ENCODE peak calls at places on chromosomes 1 and 21, in six cellular contexts. One of them, this sample, is unnamed.

GRCh38 chr21:45801129-45801735 is 157.7 kb downstream of the PCBP3 start:
- DNase-seq in left cardiac atrium: no peak
- DNase-seq in RWPE1: no peak
- DNase-seq in RKO: no peak
- DNase-seq in Caki2: no peak
- DNase-seq in heart right ventricle: no peak
- DNase-seq in this sample: no peak

GRCh38 chr1:53944469-53945182 is 873 bp downstream of the IFT25 start:
- DNase-seq in left cardiac atrium: no peak
- DNase-seq in RWPE1: no peak
- DNase-seq in RKO: peak
- DNase-seq in Caki2: no peak
- DNase-seq in heart right ventricle: no peak
- DNase-seq in this sample: no peak

GRCh38 chr1:171295821-171296220 is 18.2 kb upstream of the FMO4 start:
- DNase-seq in left cardiac atrium: no peak
- DNase-seq in RWPE1: no peak
- DNase-seq in RKO: no peak
- DNase-seq in Caki2: no peak
- DNase-seq in heart right ventricle: no peak
- DNase-seq in this sample: no peak

GRCh38 chr1:238767321-238767720 is 619.0 kb upstream of the CHRM3 start:
- DNase-seq in left cardiac atrium: no peak
- DNase-seq in RWPE1: no peak
- DNase-seq in RKO: no peak
- DNase-seq in Caki2: no peak
- DNase-seq in heart right ventricle: no peak
- DNase-seq in this sample: no peak

GRCh38 chr1:29330089-29330488 is 93.8 kb downstream of the PTPRU start:
- DNase-seq in left cardiac atrium: no peak
- DNase-seq in RWPE1: no peak
- DNase-seq in RKO: no peak
- DNase-seq in Caki2: no peak
- DNase-seq in heart right ventricle: no peak
- DNase-seq in this sample: no peak

GRCh38 chr21:15433091-15433490 is 296.7 kb upstream of the USP25 start:
- DNase-seq in left cardiac atrium: no peak
- DNase-seq in RWPE1: no peak
- DNase-seq in RKO: no peak
- DNase-seq in Caki2: no peak
- DNase-seq in heart right ventricle: no peak
- DNase-seq in this sample: peak

GRCh38 chr1:10378071-10378841 is 20.6 kb upstream of the PGD start:
- DNase-seq in left cardiac atrium: peak
- DNase-seq in RWPE1: no peak
- DNase-seq in RKO: no peak
- DNase-seq in Caki2: peak
- DNase-seq in heart right ventricle: no peak
- DNase-seq in this sample: no peak

GRCh38 chr1:69737527-69738176 is 169.9 kb downstream of the LRRC7 start:
- DNase-seq in left cardiac atrium: no peak
- DNase-seq in RWPE1: peak
- DNase-seq in RKO: peak
- DNase-seq in Caki2: peak
- DNase-seq in heart right ventricle: peak
- DNase-seq in this sample: peak

GRCh38 chr1:25030674-25031589 is 100.9 kb upstream of the RUNX3 start:
- DNase-seq in left cardiac atrium: no peak
- DNase-seq in RWPE1: peak
- DNase-seq in RKO: no peak
- DNase-seq in Caki2: no peak
- DNase-seq in heart right ventricle: no peak
- DNase-seq in this sample: no peak

GRCh38 chr21:35342440-35342839 is 293.3 kb upstream of the RUNX1 start:
- DNase-seq in left cardiac atrium: no peak
- DNase-seq in RWPE1: no peak
- DNase-seq in RKO: no peak
- DNase-seq in Caki2: no peak
- DNase-seq in heart right ventricle: no peak
- DNase-seq in this sample: no peak

GRCh38 chr1:204003536-204003935 is 69.4 kb upstream of the SOX13 start:
- DNase-seq in left cardiac atrium: no peak
- DNase-seq in RWPE1: peak
- DNase-seq in RKO: no peak
- DNase-seq in Caki2: no peak
- DNase-seq in heart right ventricle: no peak
- DNase-seq in this sample: no peak

GRCh38 chr1:212167098-212167497 is 118.1 kb upstream of the PPP2R5A start:
- DNase-seq in left cardiac atrium: peak
- DNase-seq in RWPE1: no peak
- DNase-seq in RKO: no peak
- DNase-seq in Caki2: no peak
- DNase-seq in heart right ventricle: peak
- DNase-seq in this sample: no peak

GRCh38 chr1:157460381-157460780 is 91.9 kb downstream of the FCRL5 start:
- DNase-seq in left cardiac atrium: no peak
- DNase-seq in RWPE1: no peak
- DNase-seq in RKO: no peak
- DNase-seq in Caki2: no peak
- DNase-seq in heart right ventricle: no peak
- DNase-seq in this sample: no peak

GRCh38 chr1:66323958-66324357 is 210.0 kb upstream of the SGIP1 start:
- DNase-seq in left cardiac atrium: no peak
- DNase-seq in RWPE1: no peak
- DNase-seq in RKO: no peak
- DNase-seq in Caki2: no peak
- DNase-seq in heart right ventricle: no peak
- DNase-seq in this sample: no peak

GRCh38 chr1:118711356-118711755 is 276.8 kb downstream of the TBX15 start:
- DNase-seq in left cardiac atrium: no peak
- DNase-seq in RWPE1: no peak
- DNase-seq in RKO: no peak
- DNase-seq in Caki2: no peak
- DNase-seq in heart right ventricle: no peak
- DNase-seq in this sample: no peak

GRCh38 chr21:35138665-35139381 is 89.7 kb upstream of the RUNX1 start:
- DNase-seq in left cardiac atrium: no peak
- DNase-seq in RWPE1: peak
- DNase-seq in RKO: peak
- DNase-seq in Caki2: peak
- DNase-seq in heart right ventricle: no peak
- DNase-seq in this sample: peak

GRCh38 chr1:52551476-52552235 is 1.2 kb downstream of the TUT4 start:
- DNase-seq in left cardiac atrium: no peak
- DNase-seq in RWPE1: no peak
- DNase-seq in RKO: peak
- DNase-seq in Caki2: peak
- DNase-seq in heart right ventricle: no peak
- DNase-seq in this sample: no peak

This sample was measured in COR-L47.